ENCODE peak calls at places on chromosomes 3 and 15, in four cellular contexts. C is adrenal gland; H is GM06990; M is activated CD4-positive, alpha-beta T cell treated with anti-CD3 and anti-CD28 coated beads, Interleukin-2, amount 10 ng/mL, durations not matched to agents 7 days and 5 days. S is an unnamed sample.

GRCh38 chr3:137761099-137761562 is 3.0 kb upstream of the SOX14 start:
- DNase-seq in C (no peak), M (no peak), H (no peak), S (peak)

GRCh38 chr15:66401130-66402021 is 14.7 kb downstream of the MAP2K1 start:
- DNase-seq in C (no peak), M (peak), H (peak), S (no peak)

GRCh38 chr3:42666022-42666421 is 12.5 kb downstream of the ZBTB47 start:
- DNase-seq in M (no peak), C (no peak), H (no peak), S (peak)

GRCh38 chr15:101445562-101446526 is 43.7 kb downstream of the PCSK6 start:
- DNase-seq in H (no peak), M (no peak), C (peak), S (no peak)

GRCh38 chr3:127746400-127747057 is 73.8 kb downstream of the ABTB1 start:
- DNase-seq in M (no peak), C (no peak), H (no peak), S (no peak)

GRCh38 chr15:59553879-59554735 is 57.5 kb upstream of the GCNT3 start:
- DNase-seq in H (no peak), C (no peak), M (no peak), S (no peak)

GRCh38 chr15:70018646-70019600 is 78.8 kb downstream of the TLE3 start:
- DNase-seq in M (no peak), H (peak), C (no peak), S (peak)

GRCh38 chr15:52085289-52085688 is 27.3 kb downstream of the BCL2L10 start:
- DNase-seq in H (no peak), M (no peak), C (no peak), S (no peak)

GRCh38 chr15:40472171-40472727 is 1.5 kb downstream of the CHST14 start:
- DNase-seq in M (no peak), H (no peak), C (no peak), S (no peak)

GRCh38 chr3:21345577-21345976 is 405.4 kb downstream of the ZNF385D start:
- DNase-seq in M (no peak), H (no peak), C (no peak), S (no peak)

GRCh38 chr3:2098398-2099027 is at the start of gene CNTN4:
- DNase-seq in M (no peak), H (peak), C (peak), S (peak)

GRCh38 chr3:75886971-75887526 is 101.7 kb upstream of the ZNF717 start:
- DNase-seq in H (no peak), C (no peak), M (no peak), S (no peak)

GRCh38 chr3:186826316-186826977 is 16.1 kb upstream of the ADIPOQ start:
- DNase-seq in M (no peak), H (no peak), C (no peak), S (no peak)

GRCh38 chr15:26670116-26670515 is 102.8 kb downstream of the GABRB3 start:
- DNase-seq in M (no peak), H (no peak), C (no peak), S (no peak)

GRCh38 chr3:72070005-72070404 is 285.1 kb upstream of the PROK2 start:
- DNase-seq in C (no peak), H (no peak), M (no peak), S (no peak)

GRCh38 chr3:172173316-172174271 is 134.2 kb downstream of the FNDC3B start:
- DNase-seq in H (no peak), M (no peak), C (no peak), S (no peak)

GRCh38 chr15:89119489-89120478 is 31.5 kb downstream of the ABHD2 start:
- DNase-seq in C (no peak), M (no peak), H (no peak), S (no peak)

GRCh38 chr15:49982586-49982985 is 136.4 kb downstream of the ATP8B4 start:
- DNase-seq in M (no peak), C (no peak), H (no peak), S (no peak)

GRCh38 chr15:58346361-58346760 is 85.4 kb upstream of the LIPC start:
- DNase-seq in H (no peak), M (no peak), C (no peak), S (no peak)

GRCh38 chr3:155744091-155744625 is 713 bp downstream of the PLCH1 start:
- DNase-seq in H (peak), C (peak), M (peak), S (peak)

GRCh38 chr3:52483081-52483480 is 12.1 kb upstream of the STAB1 start:
- DNase-seq in H (no peak), M (no peak), C (no peak), S (no peak)

GRCh38 chr15:74258456-74259323 is 22.6 kb downstream of the CCDC33 start:
- DNase-seq in H (no peak), M (no peak), C (no peak), S (no peak)

GRCh38 chr3:127427169-127427655 is 139.4 kb upstream of the PRR20G start:
- DNase-seq in C (no peak), H (no peak), M (no peak), S (no peak)

GRCh38 chr3:148360046-148360445 is 337.7 kb upstream of the AGTR1 start:
- DNase-seq in H (no peak), C (no peak), M (no peak), S (no peak)

GRCh38 chr3:32818431-32819085 is 761 bp downstream of the TRIM71 start:
- DNase-seq in C (no peak), H (peak), M (no peak), S (no peak)

GRCh38 chr3:132817646-132818177 is 95.5 kb upstream of the NPHP3 start:
- DNase-seq in C (no peak), H (no peak), M (no peak), S (no peak)

GRCh38 chr3:9247361-9248231 is 1.9 kb downstream of the SRGAP3 start:
- DNase-seq in H (no peak), M (no peak), C (no peak), S (no peak)

GRCh38 chr3:189949580-189949979 is 171.1 kb downstream of the P3H2 start:
- DNase-seq in C (no peak), H (no peak), M (no peak), S (no peak)

GRCh38 chr3:24495334-24495994 is 814 bp upstream of the THRB start:
- DNase-seq in M (no peak), H (no peak), C (peak), S (no peak)

GRCh38 chr3:143265501-143266070 is 146.0 kb downstream of the CHST2 start:
- DNase-seq in C (no peak), M (no peak), H (no peak), S (no peak)

GRCh38 chr15:36632196-36632595 is 52.8 kb downstream of the CDIN1 start:
- DNase-seq in C (no peak), M (no peak), H (no peak), S (no peak)

GRCh38 chr3:72224804-72225509 is 440.0 kb upstream of the PROK2 start:
- DNase-seq in M (no peak), C (no peak), H (no peak), S (no peak)

GRCh38 chr3:18988619-18989229 is 159.6 kb upstream of the KCNH8 start:
- DNase-seq in M (peak), H (no peak), C (no peak), S (no peak)

GRCh38 chr15:70243686-70244540 is 146.2 kb upstream of the TLE3 start:
- DNase-seq in C (peak), M (no peak), H (no peak), S (no peak)

GRCh38 chr3:141067559-141067958 is 16.4 kb downstream of the SPSB4 start:
- DNase-seq in H (no peak), M (no peak), C (no peak), S (no peak)

GRCh38 chr15:71596672-71597071 is 213.7 kb upstream of the NR2E3 start:
- DNase-seq in C (peak), H (no peak), M (no peak), S (no peak)